ENCODE peak calls at places on chromosomes 7 and 10, in four cellular contexts. N, G, H and C are unnamed samples.

GRCh38 chr10:132942101-132942739 is at the start of gene CFAP46:
- DNase-seq in H (peak), N (peak), G (peak), C (peak)

GRCh38 chr7:23622469-23622868 is 25.3 kb downstream of the CCDC126 start:
- DNase-seq in H (no peak), G (no peak), N (no peak), C (no peak)

GRCh38 chr7:26292768-26293560 is 1.3 kb downstream of the SNX10 start:
- DNase-seq in G (peak), H (peak), N (no peak), C (no peak)

GRCh38 chr10:91798736-91799579 is 732 bp downstream of the TNKS2 start:
- DNase-seq in N (peak), G (peak), H (no peak), C (peak)

GRCh38 chr10:25064401-25064800 is 48.0 kb downstream of the THNSL1 start:
- DNase-seq in N (no peak), G (no peak), H (no peak), C (no peak)

GRCh38 chr7:32905175-32905662 is 13.7 kb upstream of the KBTBD2 start:
- DNase-seq in G (peak), N (peak), H (peak), C (no peak)

GRCh38 chr10:17235136-17235535 is 7.1 kb downstream of the VIM start:
- DNase-seq in N (no peak), H (no peak), G (peak), C (no peak)

GRCh38 chr10:90162464-90162863 is 461.1 kb downstream of the KIF20B start:
- DNase-seq in G (no peak), N (no peak), H (no peak), C (no peak)

GRCh38 chr7:150799741-150800575 is at the start of gene TMEM176B:
- DNase-seq in N (no peak), G (peak), H (peak), C (no peak)

GRCh38 chr10:87931836-87932230 is 68.4 kb downstream of the PTEN start:
- DNase-seq in H (no peak), G (no peak), N (peak), C (no peak)

GRCh38 chr7:32142649-32143048 is 72.4 kb upstream of the PDE1C start:
- DNase-seq in N (no peak), G (no peak), H (no peak), C (no peak)

GRCh38 chr7:7870590-7870989 is 98.0 kb upstream of the GLCCI1 start:
- DNase-seq in G (no peak), N (no peak), H (no peak), C (no peak)

GRCh38 chr7:150317748-150318444 is 5.3 kb upstream of the LRRC61 start:
- DNase-seq in G (peak), N (no peak), H (no peak), C (no peak)

GRCh38 chr10:7279303-7279702 is 131.5 kb downstream of the SFMBT2 start:
- DNase-seq in N (no peak), G (no peak), H (no peak), C (no peak)

GRCh38 chr7:117894037-117894436 is 20.8 kb upstream of the CTTNBP2 start:
- DNase-seq in G (no peak), H (no peak), N (no peak), C (no peak)

GRCh38 chr7:76262683-76263402 is 39.6 kb upstream of the HSPB1 start:
- DNase-seq in N (peak), G (peak), H (peak), C (no peak)

GRCh38 chr7:42479452-42480303 is 242.7 kb upstream of the GLI3 start:
- DNase-seq in G (no peak), N (no peak), H (no peak), C (no peak)

GRCh38 chr7:121994625-121995410 is 121.9 kb downstream of the PTPRZ1 start:
- DNase-seq in G (peak), N (peak), H (peak), C (no peak)

GRCh38 chr10:121088524-121088923 is 237.4 kb downstream of the WDR11 start:
- DNase-seq in H (peak), N (no peak), G (peak), C (no peak)

GRCh38 chr10:96692427-96692826 is 27.9 kb downstream of the PIK3AP1 start:
- DNase-seq in G (no peak), H (no peak), N (no peak), C (no peak)

GRCh38 chr10:71985542-71986250 is 21.5 kb downstream of the CHST3 start:
- DNase-seq in H (no peak), G (no peak), N (no peak), C (no peak)

GRCh38 chr10:71982269-71983178 is 18.3 kb downstream of the CHST3 start:
- DNase-seq in G (no peak), N (no peak), H (no peak), C (peak)

GRCh38 chr10:71981868-71982230 is 17.7 kb downstream of the CHST3 start:
- DNase-seq in G (no peak), N (no peak), H (no peak), C (peak)

GRCh38 chr10:71984126-71984797 is 20.1 kb downstream of the CHST3 start:
- DNase-seq in G (no peak), N (no peak), H (peak), C (peak)

DNA sequence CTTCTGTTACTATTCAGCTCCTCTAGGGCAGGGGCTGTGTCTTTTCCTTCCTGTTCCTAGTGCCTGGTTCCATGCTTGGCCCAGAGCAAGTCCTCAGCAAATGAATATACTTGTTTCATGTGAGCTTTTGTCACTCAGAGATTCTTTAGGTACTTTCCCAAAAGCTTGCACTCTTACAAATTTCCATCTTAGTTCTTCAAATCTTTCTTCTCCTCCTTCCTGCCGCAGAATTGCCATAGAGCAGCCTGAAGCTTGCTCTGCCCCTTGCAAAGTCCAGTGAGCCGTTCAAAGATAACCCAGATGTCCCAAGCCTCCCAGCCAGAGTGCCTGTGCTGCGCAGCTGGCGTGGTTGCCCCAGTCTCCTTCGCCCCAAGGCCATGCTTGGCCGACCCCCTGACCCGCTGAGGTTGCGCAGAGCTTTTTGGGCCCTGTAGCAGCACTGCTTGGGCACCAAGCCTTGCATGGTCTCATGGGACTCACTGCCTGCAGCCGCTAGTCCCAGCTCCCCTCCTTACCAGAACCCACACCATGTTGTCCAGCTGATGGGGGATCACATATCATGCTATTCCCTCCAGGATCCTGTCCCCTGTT is 20.7 kb downstream of the CHST3 start:
- DNase-seq in N (no peak), G (no peak), H (peak), C (peak)
- H3K27ac ChIP-seq in N (no peak), G (no peak), H (peak), C (peak)

DNA sequence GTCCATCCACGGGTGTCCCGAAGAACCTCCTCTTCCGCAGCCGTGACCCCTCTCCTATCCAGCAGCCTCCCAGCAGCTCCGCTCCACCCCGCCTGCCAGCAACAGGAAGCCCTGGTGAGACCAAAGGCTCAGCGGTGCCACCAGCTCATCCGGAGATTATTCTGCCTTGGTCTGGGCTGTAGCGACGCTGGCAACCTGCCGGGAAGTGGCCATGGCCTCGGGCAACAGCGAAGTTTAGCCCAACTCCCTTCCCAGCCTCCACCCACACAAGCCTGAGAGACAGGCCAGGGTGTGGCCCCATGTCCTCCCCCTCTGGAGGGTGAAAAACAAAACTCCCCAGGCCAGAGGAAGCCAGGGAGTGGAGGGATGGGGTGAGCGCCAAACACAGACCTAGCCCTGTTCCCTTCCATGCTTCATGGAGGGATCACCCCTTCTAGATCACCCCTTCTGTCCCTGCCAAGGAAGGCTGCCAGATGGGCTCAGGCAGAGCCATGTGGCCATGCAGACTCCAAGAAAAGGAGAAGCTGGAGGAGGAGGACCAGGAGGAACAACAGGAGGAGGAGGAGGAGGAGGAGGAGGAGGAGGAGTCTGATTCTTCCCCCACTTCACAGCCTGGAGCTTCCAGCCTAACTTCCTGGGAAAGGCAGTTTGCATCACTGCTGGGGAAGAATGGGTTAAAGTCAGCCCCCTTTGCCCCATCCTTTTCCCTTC is 924 bp downstream of the CALHM2 start:
- DNase-seq in G (no peak), H (peak), N (peak), C (peak)
- TF ChIP-seq POLR2AphosphoS5 in G (no peak), H (no peak), N (peak), C (peak)

DNA sequence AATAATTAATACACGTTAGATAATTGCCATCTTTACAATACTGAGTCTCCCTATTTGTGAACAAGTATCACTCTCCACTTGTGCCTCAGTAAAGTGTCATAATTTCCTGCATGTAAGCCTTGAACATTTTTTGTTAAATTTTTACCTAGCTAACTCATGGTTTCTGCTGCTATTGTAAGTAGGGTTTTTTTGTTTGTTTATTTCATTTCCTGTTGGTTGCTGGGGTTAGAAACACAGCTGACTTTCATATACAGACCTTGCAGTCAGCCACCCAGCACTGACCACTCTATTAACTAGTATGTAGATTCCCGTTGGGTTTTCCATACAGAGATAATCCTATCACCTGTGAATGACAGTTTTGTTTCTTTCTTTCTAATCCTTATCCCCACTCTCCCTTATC is 133.3 kb downstream of the MPP7 start:
- DNase-seq in G (no peak), N (no peak), H (no peak), C (no peak)
- H3K27ac ChIP-seq in G (no peak), N (peak), H (no peak), C (no peak)

GRCh38 chr10:60123172-60123571 is 216.8 kb upstream of the CCDC6 start:
- DNase-seq in H (no peak), N (peak), G (no peak), C (no peak)
- TF ChIP-seq POLR2AphosphoS5 in H (peak), N (peak), G (no peak), C (no peak)